ENCODE peak calls at places on chromosome 11, in five cellular contexts. J is A172, X is AG10803, C is cardiac fibroblast, Y is astrocyte of the cerebellum. S is an unnamed sample.

GRCh38 chr11:99822846-99823565 is 802.3 kb downstream of the CNTN5 start:
- DNase-seq in X (no peak), J (peak; percentile 3), C (no peak), Y (no peak), S (no peak)

GRCh38 chr11:21411114-21411513 is 741.7 kb downstream of the NELL1 start:
- DNase-seq in Y (peak; percentile 1), X (no peak), J (no peak), C (no peak), S (no peak)

GRCh38 chr11:2954263-2954662 is 25.0 kb upstream of the PHLDA2 start:
- DNase-seq in Y (no peak), X (no peak), C (no peak), J (peak; percentile 58), S (no peak)

GRCh38 chr11:109696191-109696897 is 274.4 kb downstream of the C11orf87 start:
- DNase-seq in C (peak; percentile 5), Y (no peak), X (peak; percentile 53), J (peak; percentile 39), S (no peak)

GRCh38 chr11:44923080-44923479 is 27.6 kb downstream of the TP53I11 start:
- DNase-seq in J (no peak), Y (no peak), C (no peak), X (no peak), S (no peak)

GRCh38 chr11:109000531-109000930 is 335.7 kb downstream of the DDX10 start:
- DNase-seq in X (no peak), Y (no peak), C (no peak), J (no peak), S (no peak)

GRCh38 chr11:9678576-9678975 is 14.7 kb downstream of the SWAP70 start:
- DNase-seq in C (no peak), J (no peak), X (no peak), Y (no peak), S (no peak)

GRCh38 chr11:104106136-104106754 is 57.7 kb downstream of the PDGFD start:
- DNase-seq in J (no peak), Y (peak; percentile 48), X (peak; percentile 96), C (peak; percentile 65), S (no peak)

GRCh38 chr11:44746894-44747293 is 20.1 kb downstream of the TSPAN18 start:
- DNase-seq in X (peak; percentile 35), C (no peak), Y (no peak), J (no peak), S (no peak)

GRCh38 chr11:112734207-112734606 is 227.0 kb upstream of the NCAM1 start:
- DNase-seq in X (peak; percentile 33), J (peak; percentile 25), C (peak; percentile 24), Y (peak; percentile 13), S (no peak)

GRCh38 chr11:68542617-68543016 is 82.1 kb downstream of the PPP6R3 start:
- DNase-seq in Y (peak; percentile 86), C (peak; percentile 74), J (peak; percentile 58), X (peak; percentile 89), S (no peak)

GRCh38 chr11:71129624-71130023 is 122.8 kb downstream of the SHANK2 start:
- DNase-seq in X (peak; percentile 47), J (peak; percentile 86), Y (no peak), C (no peak), S (no peak)

GRCh38 chr11:104694259-104695070 is 203.8 kb downstream of the CASP12 start:
- DNase-seq in J (peak; percentile 90), X (peak; percentile 62), Y (peak; percentile 72), C (peak; percentile 70), S (no peak)

GRCh38 chr11:62774407-62774806 is 3.2 kb downstream of the TAF6L start:
- DNase-seq in C (no peak), J (no peak), X (no peak), Y (no peak), S (no peak)

GRCh38 chr11:69435161-69435990 is 46.1 kb upstream of the LINC01488 start:
- DNase-seq in Y (no peak), J (no peak), X (no peak), C (no peak), S (peak; percentile 46)

GRCh38 chr11:126341760-126342161 is 13.7 kb upstream of the ST3GAL4 start:
- DNase-seq in J (peak; percentile 77), Y (peak; percentile 65), C (peak; percentile 72), X (peak; percentile 78), S (no peak)

GRCh38 chr11:125211191-125211953 is 46.8 kb downstream of the PKNOX2 start:
- DNase-seq in X (no peak), C (peak; percentile 8), Y (no peak), J (no peak), S (no peak)

GRCh38 chr11:130379276-130379675 is 49.1 kb downstream of the ADAMTS8 start:
- DNase-seq in J (no peak), Y (no peak), X (no peak), C (no peak), S (no peak)

GRCh38 chr11:14905104-14906033 is 13.3 kb upstream of the CYP2R1 start:
- DNase-seq in Y (no peak), J (no peak), C (peak; percentile 47), X (peak; percentile 16), S (peak; percentile 85)

GRCh38 chr11:20388096-20389055 is 860 bp downstream of the PRMT3 start:
- DNase-seq in X (peak; percentile 25), C (peak; percentile 17), J (peak; percentile 23), Y (no peak), S (no peak)

GRCh38 chr11:70019576-70020011 is 58.5 kb upstream of the ANO1 start:
- DNase-seq in C (peak; percentile 35), Y (no peak), X (peak; percentile 58), J (no peak), S (no peak)

GRCh38 chr11:23151819-23152218 is 291.5 kb upstream of the CCDC179 start:
- DNase-seq in C (no peak), J (no peak), X (no peak), Y (no peak), S (no peak)

GRCh38 chr11:134406264-134407185 is 5.5 kb downstream of the B3GAT1 start:
- DNase-seq in J (peak; percentile 14), X (no peak), Y (no peak), C (no peak), S (no peak)

GRCh38 chr11:61872935-61873565 is 18.3 kb downstream of the FADS3 start:
- DNase-seq in C (no peak), J (no peak), X (no peak), Y (no peak), S (no peak)

GRCh38 chr11:66267379-66268209 is 845 bp upstream of the RAB1B start:
- DNase-seq in C (peak; percentile 93), X (peak; percentile 83), J (peak; percentile 42), Y (peak; percentile 54), S (peak; percentile 89)